ENCODE peak calls at places on chromosomes 4 and X, in seven cellular contexts. J is IMR-90, L is mesendoderm, P is H9, Z is neuronal stem cell, U is H1, M is trophoblast cell. R is an unnamed sample.

GRCh38 chr4:47207555-47207954 is 176.2 kb downstream of the GABRB1 start:
- DNase-seq in J (no peak), U (no peak), L (no peak), M (no peak), Z (no peak), P (no peak), R (no peak)

GRCh38 chrX:74422029-74422352 is 698 bp downstream of the SLC16A2 start:
- DNase-seq in M (no peak), P (no peak), U (no peak), L (no peak), Z (no peak), J (no peak), R (no peak)

GRCh38 chr4:169659736-169660670 is 39.6 kb downstream of the CLCN3 start:
- DNase-seq in L (peak), P (peak), U (peak), M (peak), J (peak), Z (peak), R (peak)

GRCh38 chrX:24987731-24988130 is 28.0 kb downstream of the ARX start:
- DNase-seq in J (no peak), U (no peak), P (no peak), M (no peak), L (no peak), Z (no peak), R (no peak)

GRCh38 chr4:144699565-144699964 is 53.6 kb downstream of the HHIP start:
- DNase-seq in P (no peak), L (no peak), J (peak), Z (no peak), M (no peak), U (no peak), R (no peak)

GRCh38 chrX:22135171-22135711 is 103.1 kb downstream of the PHEX start:
- DNase-seq in Z (no peak), P (no peak), M (peak), U (no peak), J (peak), L (no peak), R (peak)

GRCh38 chr4:158042591-158043030 is 130.2 kb downstream of the GASK1B start:
- DNase-seq in J (peak), M (no peak), L (no peak), U (no peak), Z (no peak), P (no peak), R (peak)

GRCh38 chr4:53722110-53722509 is 130.8 kb upstream of the LNX1 start:
- DNase-seq in P (no peak), U (no peak), Z (no peak), M (no peak), L (no peak), J (no peak), R (no peak)

GRCh38 chr4:7900351-7900750 is 39.3 kb downstream of the AFAP1 start:
- DNase-seq in J (no peak), U (no peak), P (no peak), L (no peak), Z (no peak), M (no peak), R (peak)

GRCh38 chrX:36957425-36958328 is 50.5 kb upstream of the FAM47C start:
- DNase-seq in L (peak), M (peak), Z (peak), U (no peak), J (no peak), P (peak), R (no peak)

GRCh38 chr4:7121174-7121573 is 53.3 kb upstream of the GRPEL1 start:
- DNase-seq in Z (no peak), J (no peak), L (no peak), M (no peak), P (no peak), U (no peak), R (no peak)

GRCh38 chr4:7769936-7770674 is 169.6 kb downstream of the AFAP1 start:
- DNase-seq in L (peak), P (no peak), M (no peak), J (peak), U (no peak), Z (peak), R (no peak)

GRCh38 chr4:5399790-5400421 is 308.5 kb downstream of the EVC2 start:
- DNase-seq in U (no peak), J (peak), L (peak), Z (peak), M (peak), P (peak), R (peak)

GRCh38 chr4:8250637-8251036 is 18.9 kb upstream of the HTRA3 start:
- DNase-seq in P (no peak), Z (no peak), U (no peak), M (no peak), L (no peak), J (no peak), R (no peak)

GRCh38 chr4:81826336-81826735 is 354.6 kb upstream of the RASGEF1B start:
- DNase-seq in P (no peak), Z (no peak), L (no peak), U (no peak), M (peak), J (no peak), R (no peak)

GRCh38 chr4:152937535-152938236 is 1.6 kb downstream of the FHDC1 start:
- DNase-seq in Z (peak), M (peak), P (no peak), L (no peak), J (peak), U (no peak), R (peak)

GRCh38 chrX:150692296-150692695 is 900 bp upstream of the MTMR1 start:
- DNase-seq in U (no peak), M (no peak), P (no peak), J (no peak), Z (no peak), L (no peak), R (no peak)

GRCh38 chrX:38099688-38100087 is 93.3 kb downstream of the SYTL5 start:
- DNase-seq in M (no peak), J (no peak), L (no peak), Z (no peak), U (no peak), P (no peak), R (no peak)

DNA sequence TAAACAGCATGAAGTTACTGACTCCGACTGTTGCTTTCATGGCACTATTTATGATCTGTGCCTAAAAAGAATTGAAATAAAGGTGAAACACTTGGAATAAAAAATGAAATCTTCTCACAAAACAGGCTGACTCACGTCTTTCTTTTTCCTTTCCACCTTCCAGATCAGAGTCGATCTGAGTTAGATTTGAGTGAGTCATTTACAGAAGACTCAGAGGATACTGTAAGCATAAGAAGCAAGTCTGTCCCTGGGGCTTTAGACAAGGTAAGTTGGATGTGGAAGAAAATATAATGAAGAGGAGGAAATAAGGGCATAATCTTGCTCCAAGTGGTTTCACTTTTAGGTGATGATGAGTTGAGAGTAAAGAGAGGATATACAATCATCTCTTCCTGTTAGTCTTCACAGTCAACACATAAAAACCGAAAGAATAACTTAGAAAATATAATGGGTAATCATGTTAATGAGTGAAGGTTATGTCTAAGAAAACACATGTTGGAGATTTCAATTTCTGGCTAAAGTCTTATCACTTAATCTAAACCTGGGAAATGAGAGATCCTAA is 89.7 kb downstream of the SYTL5 start:
- DNase-seq in Z (no peak), P (no peak), J (peak), M (no peak), U (no peak), L (no peak), R (peak)
- H3K23ac ChIP-seq in Z (no peak), P (no peak), J (no peak), M (no peak), U (no peak), L (no peak), R (no peak)

GRCh38 chrX:4642114-4642513 is 928.7 kb upstream of the PRKX start:
- DNase-seq in J (no peak), M (no peak), L (no peak), Z (no peak), P (no peak), U (no peak), R (no peak)
- H3K27ac ChIP-seq in J (no peak), M (no peak), L (no peak), Z (no peak), P (no peak), U (no peak), R (no peak)

GRCh38 chr4:57591073-57591472 is 480.9 kb upstream of the IGFBP7 start:
- DNase-seq in Z (no peak), P (no peak), M (no peak), J (no peak), L (no peak), U (no peak), R (no peak)
- H2BK120ac ChIP-seq in Z (no peak), P (no peak), M (no peak), J (no peak), L (no peak), U (no peak), R (no peak)

GRCh38 chrX:153342762-153343558 is 9.0 kb downstream of the ZNF275 start:
- DNase-seq in U (no peak), J (no peak), P (no peak), Z (no peak), M (no peak), L (no peak), R (no peak)
- H3K23ac ChIP-seq in U (no peak), J (no peak), P (no peak), Z (no peak), M (no peak), L (no peak), R (no peak)

DNA sequence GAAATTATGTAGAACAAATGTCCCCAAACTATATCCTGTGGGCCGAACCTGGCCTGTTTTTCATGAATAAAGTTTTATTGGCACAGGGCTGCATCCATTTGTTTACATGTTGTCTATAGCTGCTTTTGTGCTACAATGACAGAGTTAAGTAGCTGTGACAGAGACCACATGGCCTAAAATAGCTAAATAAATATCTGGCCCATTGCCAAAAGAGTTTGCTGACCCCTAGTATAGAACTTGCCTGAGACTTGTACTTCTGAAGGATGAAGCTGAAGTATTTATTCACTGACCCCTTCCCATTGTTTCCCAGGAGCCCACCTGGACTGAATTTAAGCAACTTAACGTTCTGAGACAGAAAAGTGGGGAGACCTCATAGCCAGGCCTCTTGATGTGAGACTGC is 325.6 kb downstream of the FRMPD4 start:
- DNase-seq in P (no peak), M (no peak), L (no peak), J (no peak), Z (no peak), U (no peak), R (no peak)
- H3K27ac ChIP-seq in P (no peak), M (no peak), L (no peak), J (no peak), Z (no peak), U (no peak), R (no peak)

GRCh38 chr4:37749398-37749988 is 63.3 kb upstream of the RELL1 start:
- DNase-seq in U (no peak), M (no peak), Z (no peak), P (no peak), L (no peak), J (no peak), R (no peak)
- H2BK120ac ChIP-seq in U (no peak), M (no peak), Z (no peak), P (no peak), L (no peak), J (no peak), R (no peak)

GRCh38 chrX:95884196-95884595 is 800.4 kb upstream of the DIAPH2 start:
- DNase-seq in U (no peak), M (no peak), J (no peak), Z (no peak), P (no peak), L (no peak), R (no peak)
- H3K23ac ChIP-seq in U (no peak), M (no peak), J (no peak), Z (no peak), P (no peak), L (no peak), R (no peak)